ENCODE peak calls at places on chromosome 1, in nine cellular contexts. E, K, L, M, I, Y, Z, B and U are unnamed samples.

GRCh38 chr1:223197923-223198627 is 55.0 kb upstream of the TLR5 start:
- DNase-seq in L (peak; percentile 38), Z (no peak), I (no peak), K (no peak), B (peak; percentile 48), Y (no peak), M (no peak), E (peak; percentile 82), U (no peak)

GRCh38 chr1:228287541-228288425 is 79.9 kb downstream of the OBSCN start:
- DNase-seq in K (no peak), M (no peak), E (no peak), B (no peak), Z (no peak), L (no peak), Y (no peak), I (no peak), U (no peak)

GRCh38 chr1:203858055-203858454 is 3.3 kb upstream of the SNRPE start:
- DNase-seq in I (no peak), L (peak; percentile 79), Z (peak; percentile 90), K (peak; percentile 34), E (peak; percentile 68), B (peak; percentile 88), Y (no peak), M (peak; percentile 86), U (peak; percentile 16)

GRCh38 chr1:209850342-209850979 is 22.7 kb downstream of the UTP25 start:
- DNase-seq in K (peak; percentile 64), L (peak; percentile 89), B (peak; percentile 55), I (peak; percentile 44), M (peak; percentile 69), Z (peak; percentile 45), Y (peak; percentile 79), E (peak; percentile 81), U (peak; percentile 78)

GRCh38 chr1:236143104-236143948 is 987 bp downstream of the GPR137B start:
- DNase-seq in Y (no peak), L (peak; percentile 9), E (peak; percentile 67), Z (peak; percentile 72), K (no peak), B (peak; percentile 57), I (no peak), M (peak; percentile 93), U (peak; percentile 45)

GRCh38 chr1:119829636-119830035 is 18.4 kb upstream of the REG4 start:
- DNase-seq in L (no peak), I (no peak), Y (no peak), Z (no peak), K (no peak), M (no peak), B (no peak), E (no peak), U (no peak)

GRCh38 chr1:117673405-117673804 is 67.6 kb downstream of the TENT5C start:
- DNase-seq in B (peak; percentile 86), Y (no peak), Z (peak; percentile 90), M (peak; percentile 86), I (no peak), K (no peak), E (peak; percentile 77), L (peak; percentile 63), U (no peak)

GRCh38 chr1:225700164-225700740 is 47.3 kb upstream of the ENAH start:
- DNase-seq in I (peak; percentile 89), L (peak; percentile 99), B (peak; percentile 100), Y (no peak), M (peak; percentile 98), K (peak; percentile 16), E (peak; percentile 100), Z (peak; percentile 98), U (no peak)

GRCh38 chr1:156748670-156749428 is 2.6 kb downstream of the HDGF start:
- DNase-seq in Z (peak; percentile 63), M (peak; percentile 66), B (peak; percentile 41), Y (no peak), L (peak; percentile 77), I (no peak), E (peak; percentile 90), K (peak; percentile 37), U (no peak)

GRCh38 chr1:53450225-53450624 is 9.0 kb upstream of the DMRTB1 start:
- DNase-seq in Z (no peak), M (peak; percentile 14), L (no peak), E (no peak), B (no peak), I (no peak), Y (peak; percentile 75), K (peak; percentile 44), U (peak; percentile 63)

GRCh38 chr1:161998811-161999210 is 24.9 kb downstream of the OLFML2B start:
- DNase-seq in Z (no peak), K (no peak), L (peak; percentile 47), M (no peak), B (peak; percentile 59), Y (no peak), I (no peak), E (peak; percentile 32), U (no peak)

GRCh38 chr1:19651141-19651737 is 7.1 kb downstream of the NBL1 start:
- DNase-seq in M (peak; percentile 81), Y (peak; percentile 71), Z (peak; percentile 47), B (peak; percentile 45), E (no peak), K (peak; percentile 52), I (peak; percentile 77), L (peak; percentile 16), U (peak; percentile 74)

GRCh38 chr1:234755449-234755863 is 145.5 kb upstream of the IRF2BP2 start:
- DNase-seq in B (peak; percentile 93), I (no peak), L (no peak), K (no peak), M (peak; percentile 90), E (no peak), Y (no peak), Z (peak; percentile 95), U (no peak)

GRCh38 chr1:29991025-29991424 is 732.4 kb downstream of the MATN1 start:
- DNase-seq in M (no peak), I (no peak), K (peak; percentile 57), Z (no peak), L (no peak), E (peak; percentile 12), B (no peak), Y (peak; percentile 61), U (peak; percentile 71)

DNA sequence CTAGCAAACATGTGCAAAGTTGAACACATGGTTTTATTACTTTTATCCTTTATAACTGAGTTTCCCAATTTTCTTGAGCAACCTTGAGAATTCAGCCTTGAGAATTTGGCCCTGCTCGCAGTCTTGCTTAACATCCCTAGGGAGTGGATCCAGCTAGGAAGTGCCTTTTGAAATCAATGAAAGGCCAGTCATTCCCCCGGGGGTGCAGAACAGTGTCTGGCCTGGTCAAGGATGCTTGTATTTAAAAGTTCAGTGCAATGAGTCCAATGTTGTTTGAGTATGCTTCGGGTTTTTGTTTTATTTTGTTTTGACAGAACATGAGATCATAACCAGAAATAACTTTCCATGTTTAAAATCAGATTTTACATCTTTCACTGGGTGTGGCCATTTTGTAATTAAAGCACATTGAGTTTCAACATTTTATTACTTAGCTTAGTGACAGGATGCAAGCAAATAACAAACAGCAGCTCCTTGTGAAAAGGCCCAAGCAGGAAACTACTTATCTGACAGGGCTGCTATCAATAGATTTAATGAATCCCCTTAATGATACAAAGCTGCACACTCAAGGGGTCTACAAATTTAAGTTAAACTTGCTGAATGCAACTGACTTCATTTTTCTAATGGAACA is 16.8 kb downstream of the PALMD start:
- DNase-seq in E (peak; percentile 81), I (no peak), B (no peak), Z (peak; percentile 75), Y (no peak), M (peak; percentile 97), L (peak; percentile 21), K (no peak), U (no peak)
- H3K4me2 ChIP-seq in E (no peak overlapping the region), I (peak overlapping the region; percentile 1), B (no peak overlapping the region), Z (no peak overlapping the region), Y (no peak overlapping the region), M (peak overlapping the region; percentile 22), L (no peak overlapping the region), K (no peak overlapping the region), U (no peak overlapping the region)

GRCh38 chr1:40782371-40782956 is 1.1 kb upstream of the KCNQ4 start:
- DNase-seq in K (peak; percentile 62), Y (peak; percentile 76), I (no peak), L (no peak), Z (no peak), M (no peak), E (no peak), B (no peak), U (peak; percentile 73)
- H3K4me2 ChIP-seq in K (peak overlapping the region; percentile 45), Y (peak overlapping the region; percentile 97), I (no peak overlapping the region), L (peak overlapping the region; percentile 96), Z (peak overlapping the region; percentile 11), M (no peak overlapping the region), E (no peak overlapping the region), B (no peak overlapping the region), U (peak overlapping the region; percentile 84)

DNA sequence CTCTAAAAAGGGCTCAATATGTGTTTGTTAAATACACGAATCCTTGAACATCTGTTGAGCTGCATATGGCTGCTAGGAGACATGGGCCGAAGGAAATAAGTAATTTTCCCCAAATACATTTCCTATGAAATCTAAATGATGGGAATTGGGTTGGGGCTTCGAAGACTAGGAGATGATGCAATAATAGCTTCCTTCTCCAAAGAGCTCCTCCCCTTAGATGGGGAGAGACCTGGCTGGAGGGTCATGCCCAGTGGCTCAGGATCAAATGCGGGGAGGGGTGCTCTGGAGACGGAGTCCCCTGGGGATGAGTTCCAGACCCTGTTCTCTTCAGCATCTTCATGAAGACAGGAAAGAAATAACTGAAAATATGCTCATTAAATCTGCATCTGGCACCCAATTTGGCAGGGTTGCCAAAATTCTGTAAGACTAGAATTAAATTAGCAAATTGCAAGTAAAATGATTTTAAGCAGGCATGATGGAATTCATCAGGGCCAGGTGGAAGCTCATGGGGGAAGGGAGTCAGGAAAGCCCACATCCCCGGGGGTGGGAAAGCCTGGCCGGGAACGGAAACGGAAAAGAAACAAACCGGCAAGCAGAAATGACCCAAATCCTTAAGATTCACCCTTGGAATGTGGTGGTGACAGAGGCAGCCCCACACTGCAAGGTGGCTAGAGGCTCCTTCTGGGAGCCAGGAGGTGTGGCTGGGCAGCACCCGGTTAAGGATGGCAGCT is 165.1 kb upstream of the EDN2 start:
- DNase-seq in B (no peak), M (no peak), K (no peak), Z (no peak), L (no peak), E (no peak), Y (no peak), I (no peak), U (no peak)
- H3K4me2 ChIP-seq in B (no peak overlapping the region), M (peak overlapping the region; percentile 81), K (no peak overlapping the region), Z (peak overlapping the region; percentile 28), L (no peak overlapping the region), E (peak overlapping the region; percentile 6), Y (no peak overlapping the region), I (no peak overlapping the region), U (no peak overlapping the region)

DNA sequence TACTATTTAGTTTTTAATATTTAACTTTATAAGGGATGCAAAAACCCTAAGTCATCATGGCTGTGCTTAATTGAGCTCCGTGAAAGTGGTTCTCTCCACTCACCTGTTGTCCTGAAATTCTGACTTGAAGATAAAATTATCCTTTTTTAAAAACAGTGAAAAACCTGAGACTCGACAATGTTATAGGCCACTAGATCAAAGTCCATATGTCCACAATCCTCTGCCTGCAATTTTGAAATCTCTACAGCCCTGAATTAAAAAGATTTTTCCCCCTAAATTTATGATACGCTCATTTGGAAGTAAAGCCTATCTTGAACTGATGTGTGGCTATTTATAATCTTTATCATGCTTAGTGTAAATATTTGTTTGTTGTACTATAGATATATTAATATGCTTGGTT is 18.7 kb downstream of the OSBPL9 start:
- DNase-seq in B (no peak), Z (no peak), L (no peak), K (no peak), I (no peak), E (no peak), Y (no peak), M (no peak), U (no peak)
- H3K4me2 ChIP-seq in B (no peak overlapping the region), Z (no peak overlapping the region), L (no peak overlapping the region), K (no peak overlapping the region), I (peak overlapping the region; percentile 55), E (no peak overlapping the region), Y (no peak overlapping the region), M (no peak overlapping the region), U (no peak overlapping the region)